ENCODE peak calls at places on chromosomes 6 and 20, in seven cellular contexts. Z, L, O, N, S, D and P are unnamed samples.
A peak's percentile ranks its signal among the peaks of the same experiment; 100 is the strongest.

GRCh38 chr20:23112595-23112994 is 26.5 kb upstream of the CD93 start:
- DNase-seq in O (no peak), Z (no peak), L (no peak), N (no peak), S (no peak), D (no peak), P (no peak)

GRCh38 chr20:12535770-12536169 is 473.0 kb upstream of the SPTLC3 start:
- DNase-seq in O (no peak), N (no peak), L (no peak), Z (peak; percentile 68), S (no peak), D (no peak), P (no peak)

GRCh38 chr6:129920103-129920798 is 59.1 kb upstream of the TMEM244 start:
- DNase-seq in S (no peak), N (no peak), D (no peak), O (no peak), Z (no peak), L (no peak), P (no peak)

GRCh38 chr6:55980627-55981211 is 105.3 kb upstream of the BMP5 start:
- DNase-seq in L (no peak), D (no peak), O (peak; percentile 36), Z (peak; percentile 56), N (peak; percentile 15), S (no peak), P (no peak)

GRCh38 chr6:109901976-109902375 is 76.1 kb upstream of the GPR6 start:
- DNase-seq in Z (no peak), S (no peak), N (no peak), O (no peak), D (no peak), L (no peak), P (no peak)

GRCh38 chr20:19737025-19737424 is 21.0 kb upstream of the RIN2 start:
- DNase-seq in Z (no peak), O (no peak), S (no peak), N (peak; percentile 43), D (no peak), L (no peak), P (no peak)

GRCh38 chr6:34970487-34970886 is 81.4 kb downstream of the ANKS1A start:
- DNase-seq in L (no peak), Z (no peak), O (no peak), D (no peak), N (no peak), S (no peak), P (no peak)

GRCh38 chr20:24617080-24617432 is 147.6 kb downstream of the SYNDIG1 start:
- DNase-seq in O (no peak), Z (no peak), N (no peak), D (no peak), L (no peak), S (no peak), P (no peak)

GRCh38 chr6:45075246-45075645 is 252.9 kb upstream of the RUNX2 start:
- DNase-seq in N (peak; percentile 79), O (no peak), Z (no peak), S (no peak), L (no peak), D (no peak), P (no peak)